ENCODE peak calls at places on chromosomes 2 and 18, in six cellular contexts. P, N, Q, G, K and F are unnamed samples. For H3K4me1, the result is how much of the 10 kb centered on the place peaks cover.

GRCh38 chr2:168574856-168575630 is 119.0 kb downstream of the CERS6 start:
- ATAC-seq in P (no peak), N (no peak), Q (no peak), G (no peak), K (peak), F (no peak)

GRCh38 chr2:193584001-193584400 is 1389.3 kb upstream of the TMEFF2 start:
- ATAC-seq in P (no peak), N (no peak), Q (peak), G (peak), K (peak), F (no peak)

GRCh38 chr2:73836141-73836943 is 7.6 kb downstream of the STAMBP start:
- ATAC-seq in P (peak), N (peak), Q (peak), G (peak), K (no peak), F (no peak)

GRCh38 chr2:172472441-172473051 is 45.2 kb downstream of the ITGA6 start:
- ATAC-seq in P (no peak), N (no peak), Q (no peak), G (no peak), K (no peak), F (no peak)

GRCh38 chr2:189673661-189674373 is 653 bp upstream of the ANKAR start:
- ATAC-seq in P (no peak), N (peak), Q (peak), G (peak), K (no peak), F (no peak)

GRCh38 chr2:40164736-40165502 is 287.0 kb downstream of the SLC8A1 start:
- ATAC-seq in P (no peak), N (peak), Q (no peak), G (no peak), K (no peak), F (peak)

GRCh38 chr18:61019902-61020301 is 313.3 kb upstream of the CDH20 start:
- ATAC-seq in P (no peak), N (no peak), Q (no peak), G (no peak), K (no peak), F (no peak)

GRCh38 chr2:88190808-88191721 is 20.9 kb downstream of the THNSL2 start:
- ATAC-seq in P (peak), N (peak), Q (peak), G (peak), K (peak), F (no peak)

GRCh38 chr2:201887851-201888451 is 81.6 kb downstream of the CDK15 start:
- ATAC-seq in P (no peak), N (no peak), Q (no peak), G (no peak), K (no peak), F (no peak)

GRCh38 chr2:199862779-199863178 is 11.8 kb upstream of the FTCDNL1 start:
- ATAC-seq in P (no peak), N (no peak), Q (no peak), G (no peak), K (no peak), F (no peak)

GRCh38 chr2:31270136-31270535 is 36.2 kb downstream of the EHD3 start:
- ATAC-seq in P (no peak), N (no peak), Q (no peak), G (no peak), K (no peak), F (no peak)

GRCh38 chr18:76463358-76463757 is 31.7 kb downstream of the ZNF516 start:
- ATAC-seq in P (no peak), N (no peak), Q (no peak), G (no peak), K (no peak), F (no peak)

GRCh38 chr2:16031848-16032159 is 91.5 kb downstream of the MYCN start:
- ATAC-seq in P (no peak), N (peak), Q (no peak), G (no peak), K (no peak), F (no peak)

GRCh38 chr2:44351088-44351487 is 10.2 kb downstream of the PREPL start:
- ATAC-seq in P (no peak), N (no peak), Q (no peak), G (no peak), K (no peak), F (no peak)

GRCh38 chr18:7945882-7946281 is 378.8 kb downstream of the PTPRM start:
- ATAC-seq in P (no peak), N (no peak), Q (no peak), G (peak), K (peak), F (peak)

GRCh38 chr18:37122877-37123276 is 293.9 kb downstream of the KIAA1328 start:
- ATAC-seq in P (no peak), N (no peak), Q (peak), G (no peak), K (no peak), F (no peak)

GRCh38 chr2:233838726-233839446 is 15.4 kb downstream of the HJURP start:
- ATAC-seq in P (no peak), N (peak), Q (peak), G (peak), K (peak), F (no peak)

GRCh38 chr2:99622578-99622977 is 132.8 kb upstream of the REV1 start:
- ATAC-seq in P (no peak), N (no peak), Q (no peak), G (no peak), K (no peak), F (no peak)

GRCh38 chr2:230636684-230637271 is 75.9 kb upstream of the CAB39 start:
- ATAC-seq in P (no peak), N (no peak), Q (no peak), G (no peak), K (peak), F (no peak)

GRCh38 chr2:46208766-46209165 is 88.4 kb upstream of the EPAS1 start:
- ATAC-seq in P (no peak), N (no peak), Q (no peak), G (no peak), K (no peak), F (no peak)

GRCh38 chr2:197675711-197676188 is 363 bp upstream of the RFTN2 start:
- ATAC-seq in P (no peak), N (no peak), Q (no peak), G (no peak), K (no peak), F (no peak)

GRCh38 chr2:99728166-99728565 is 238.3 kb upstream of the REV1 start:
- ATAC-seq in P (no peak), N (no peak), Q (no peak), G (no peak), K (no peak), F (no peak)

GRCh38 chr2:107602801-107603200 is 223.9 kb upstream of the RGPD4 start:
- ATAC-seq in P (no peak), N (no peak), Q (no peak), G (no peak), K (no peak), F (no peak)

GRCh38 chr2:170940066-170940465 is 11.0 kb downstream of the GORASP2 start:
- ATAC-seq in P (peak), N (no peak), Q (no peak), G (no peak), K (peak), F (no peak)

GRCh38 chr2:207512356-207512755 is 17.4 kb upstream of the CREB1 start:
- ATAC-seq in P (no peak), N (no peak), Q (no peak), G (no peak), K (no peak), F (no peak)

GRCh38 chr2:207511851-207512250 is 17.9 kb upstream of the CREB1 start:
- ATAC-seq in P (no peak), N (no peak), Q (no peak), G (no peak), K (no peak), F (no peak)

GRCh38 chr2:207515671-207516070 is 14.1 kb upstream of the CREB1 start:
- ATAC-seq in P (no peak), N (no peak), Q (no peak), G (no peak), K (no peak), F (no peak)

GRCh38 chr2:207514451-207514850 is 15.3 kb upstream of the CREB1 start:
- ATAC-seq in P (no peak), N (no peak), Q (no peak), G (no peak), K (no peak), F (no peak)

GRCh38 chr2:207513577-207514257 is 16.0 kb upstream of the CREB1 start:
- ATAC-seq in P (no peak), N (peak), Q (no peak), G (peak), K (no peak), F (peak)
- TF ChIP-seq EP300 in P (no peak), N (peak), Q (no peak), G (no peak), K (no peak), F (no peak)

GRCh38 chr2:177235855-177236437 is 23.4 kb downstream of the HNRNPA3 start:
- ATAC-seq in P (no peak), N (no peak), Q (peak), G (no peak), K (no peak), F (no peak)
- H3K4me1 ChIP-seq in P (under half), N (under half), Q (half or more), G (half or more), K (under half), F (under half)

GRCh38 chr2:3519255-3520190 is at the start of gene ADI1:
- ATAC-seq in P (peak), N (peak), Q (peak), G (peak), K (peak), F (peak)
- TF ChIP-seq EP300 in P (no peak), N (no peak), Q (peak), G (no peak), K (no peak), F (no peak)

GRCh38 chr2:96156926-96157648 is 11.8 kb upstream of the DUSP2 start:
- ATAC-seq in P (peak), N (peak), Q (no peak), G (no peak), K (peak), F (no peak)
- H3K4me1 ChIP-seq in P (under half), N (under half), Q (under half), G (under half), K (half or more), F (under half)

DNA sequence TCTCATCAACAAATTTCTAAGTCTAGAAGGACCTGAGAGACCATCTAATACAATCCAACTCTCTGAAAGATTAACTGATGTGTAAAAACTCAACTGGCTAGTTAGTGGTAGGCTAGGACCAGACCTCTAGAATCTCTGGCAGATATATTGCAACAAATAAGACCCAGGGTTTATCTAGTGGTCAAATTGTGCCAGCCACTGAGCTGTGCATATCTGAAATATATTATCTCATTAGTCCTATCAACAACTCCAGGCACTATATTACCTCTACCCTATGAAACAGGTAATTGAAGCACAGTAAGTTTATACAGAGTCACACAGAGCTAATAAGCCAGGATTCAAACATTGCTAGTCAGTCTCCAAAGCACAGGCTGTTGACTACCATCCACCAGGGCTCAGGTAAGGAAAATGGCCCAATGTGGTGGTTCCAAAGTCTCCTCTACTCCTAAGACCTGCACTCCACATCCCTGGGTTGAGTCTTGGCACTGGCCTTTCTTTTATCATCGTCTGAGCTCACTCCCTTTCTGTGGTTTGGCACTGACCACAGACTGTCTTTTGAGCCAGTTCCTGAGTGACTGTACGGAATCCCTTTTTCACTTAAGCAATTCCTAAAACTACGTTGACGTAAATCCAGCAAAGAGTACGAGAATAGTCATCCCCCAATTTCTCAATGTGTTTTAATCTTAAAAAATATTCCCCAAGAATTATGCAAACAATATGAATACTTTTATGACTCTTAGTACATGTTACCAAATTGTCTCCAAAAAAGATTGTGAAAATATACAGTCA is 11.9 kb upstream of the PID1 start:
- ATAC-seq in P (no peak), N (peak), Q (no peak), G (peak), K (no peak), F (peak)
- TF ChIP-seq EP300 in P (no peak), N (no peak), Q (no peak), G (no peak), K (no peak), F (no peak)

GRCh38 chr18:11994346-11994707 is 13.0 kb downstream of the IMPA2 start:
- ATAC-seq in P (no peak), N (peak), Q (peak), G (peak), K (no peak), F (peak)

GRCh38 chr18:11993264-11993916 is 12.1 kb downstream of the IMPA2 start:
- ATAC-seq in P (no peak), N (no peak), Q (peak), G (no peak), K (no peak), F (no peak)

GRCh38 chr18:11995445-11996189 is 14.3 kb downstream of the IMPA2 start:
- ATAC-seq in P (peak), N (peak), Q (peak), G (peak), K (peak), F (peak)

GRCh38 chr18:11996190-11996754 is 15.0 kb downstream of the IMPA2 start:
- ATAC-seq in P (no peak), N (no peak), Q (no peak), G (no peak), K (no peak), F (no peak)

DNA sequence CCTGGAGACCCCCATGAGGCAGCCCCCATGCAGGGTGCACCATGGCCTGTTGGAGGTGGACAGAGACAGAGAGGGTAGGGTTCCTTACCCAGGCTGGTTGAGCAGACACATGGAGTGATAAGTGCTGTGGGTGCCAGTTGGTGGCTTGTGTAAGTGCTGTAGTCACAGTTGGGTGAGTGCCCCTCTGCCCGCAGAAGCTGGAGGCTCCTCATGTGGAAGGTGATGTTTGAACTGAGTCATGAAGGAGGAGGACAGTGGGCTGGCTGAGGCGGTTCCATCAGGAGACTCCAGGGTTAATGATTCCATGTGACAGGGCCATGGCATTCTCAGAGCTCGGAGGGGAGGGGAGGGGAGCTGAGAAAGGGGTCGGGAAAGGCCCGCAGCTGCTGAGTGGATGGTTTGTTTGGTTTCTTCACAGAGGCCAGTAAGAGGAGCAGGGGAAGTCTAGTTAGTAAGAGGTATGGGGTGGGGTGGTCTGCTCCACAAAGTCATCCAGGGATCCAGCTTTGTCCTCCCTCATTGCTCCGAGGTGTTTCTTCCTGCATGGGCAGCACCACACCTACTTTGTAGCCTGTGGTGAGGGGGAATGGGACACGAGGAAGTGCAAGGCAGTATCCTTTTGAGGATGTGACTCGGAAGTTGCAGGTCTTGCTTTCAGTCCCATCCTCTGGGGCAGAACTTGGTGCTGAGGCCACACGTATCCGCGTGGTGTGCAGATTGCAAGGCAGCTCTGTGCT is 13.6 kb downstream of the IMPA2 start:
- ATAC-seq in P (peak), N (peak), Q (peak), G (peak), K (no peak), F (peak)
- H3K4me1 ChIP-seq in P (under half), N (under half), Q (half or more), G (half or more), K (under half), F (half or more)

GRCh38 chr18:31511098-31511497 is 13.1 kb downstream of the DSG2 start:
- ATAC-seq in P (peak), N (no peak), Q (no peak), G (peak), K (peak), F (no peak)

GRCh38 chr18:31509571-31509970 is 11.6 kb downstream of the DSG2 start:
- ATAC-seq in P (no peak), N (no peak), Q (peak), G (no peak), K (peak), F (no peak)

GRCh38 chr18:31510319-31510718 is 12.3 kb downstream of the DSG2 start:
- ATAC-seq in P (no peak), N (no peak), Q (no peak), G (no peak), K (peak), F (no peak)

GRCh38 chr18:31513189-31513907 is 15.4 kb downstream of the DSG2 start:
- ATAC-seq in P (no peak), N (no peak), Q (no peak), G (peak), K (no peak), F (no peak)

GRCh38 chr18:31512203-31512764 is 14.3 kb downstream of the DSG2 start:
- ATAC-seq in P (peak), N (peak), Q (peak), G (peak), K (no peak), F (no peak)
- TF ChIP-seq EP300 in P (no peak), N (no peak), Q (peak), G (no peak), K (no peak), F (no peak)

GRCh38 chr2:28752608-28752984 is 966 bp downstream of the PPP1CB start:
- ATAC-seq in P (no peak), N (no peak), Q (no peak), G (no peak), K (no peak), F (no peak)

GRCh38 chr2:28751956-28752607 is 452 bp downstream of the PPP1CB start:
- ATAC-seq in P (peak), N (peak), Q (peak), G (peak), K (peak), F (peak)

GRCh38 chr2:28753043-28753683 is 1.5 kb downstream of the PPP1CB start:
- ATAC-seq in P (peak), N (no peak), Q (no peak), G (peak), K (no peak), F (peak)

GRCh38 chr2:28755411-28755810 is 3.8 kb downstream of the PPP1CB start:
- ATAC-seq in P (no peak), N (no peak), Q (no peak), G (no peak), K (no peak), F (no peak)

GRCh38 chr2:28754321-28754720 is 2.7 kb downstream of the PPP1CB start:
- ATAC-seq in P (no peak), N (no peak), Q (no peak), G (no peak), K (no peak), F (no peak)
- H3K4me1 ChIP-seq in P (under half), N (half or more), Q (under half), G (half or more), K (under half), F (under half)